ENCODE peak calls at places on chromosomes 11 and 22, in nine cellular contexts. Y is SK-N-MC, F is sigmoid colon, U is endothelial cell of umbilical vein, T is Panc1, H is SK-N-SH, O is breast epithelium, K is HL-60, E is K562. I is an unnamed sample.

GRCh38 chr22:38282397-38282796 is 9.6 kb upstream of the TMEM184B start:
- DNase-seq in F (no peak), T (no peak), H (no peak), O (no peak), E (no peak), U (no peak), Y (no peak), K (no peak), I (no peak)

GRCh38 chr11:34891611-34892010 is 24.6 kb downstream of the APIP start:
- DNase-seq in O (no peak), U (no peak), E (no peak), H (no peak), Y (no peak), T (no peak), K (no peak), F (no peak), I (no peak)

GRCh38 chr11:122248939-122249338 is 132.9 kb upstream of the BLID start:
- DNase-seq in H (no peak), Y (no peak), T (no peak), F (no peak), E (no peak), U (no peak), O (no peak), K (no peak), I (no peak)

GRCh38 chr11:134170909-134171281 is 52.9 kb downstream of the NCAPD3 start:
- DNase-seq in O (no peak), Y (no peak), U (no peak), H (no peak), K (no peak), E (no peak), T (no peak), F (no peak), I (no peak)

GRCh38 chr22:26394787-26395186 is 34.3 kb upstream of the ASPHD2 start:
- DNase-seq in U (peak; percentile 47), E (no peak), Y (no peak), H (no peak), O (no peak), T (no peak), K (no peak), F (no peak), I (no peak)

GRCh38 chr11:1564535-1565172 is 7.4 kb downstream of the DUSP8 start:
- DNase-seq in O (no peak), Y (no peak), E (peak; percentile 79), K (no peak), F (peak; percentile 92), H (peak; percentile 88), T (no peak), U (peak; percentile 57), I (no peak)

GRCh38 chr22:22995166-22995565 is 75.2 kb upstream of the GNAZ start:
- DNase-seq in Y (no peak), T (no peak), K (no peak), O (no peak), F (no peak), E (no peak), H (peak; percentile 30), U (no peak), I (no peak)

GRCh38 chr11:76025068-76025467 is 181.2 kb downstream of the WNT11 start:
- DNase-seq in U (peak; percentile 24), F (no peak), E (no peak), O (no peak), H (no peak), K (no peak), T (no peak), Y (no peak), I (no peak)

GRCh38 chr11:108891909-108892511 is 227.1 kb downstream of the DDX10 start:
- DNase-seq in H (no peak), F (no peak), E (no peak), U (no peak), T (no peak), O (no peak), K (no peak), Y (no peak), I (no peak)

GRCh38 chr11:27204527-27204926 is 158.5 kb downstream of the CCDC34 start:
- DNase-seq in T (no peak), O (no peak), H (no peak), Y (no peak), K (no peak), F (no peak), E (peak; percentile 61), U (peak; percentile 45), I (no peak)

GRCh38 chr11:67240575-67241389 is 25.5 kb upstream of the GRK2 start:
- DNase-seq in Y (no peak), H (peak; percentile 58), T (no peak), F (peak; percentile 81), O (peak; percentile 76), U (peak; percentile 83), E (peak; percentile 80), K (peak; percentile 65), I (peak; percentile 59)

GRCh38 chr22:39176067-39176621 is 23.7 kb upstream of the CBX7 start:
- DNase-seq in F (peak; percentile 88), T (no peak), O (peak; percentile 84), Y (no peak), U (peak; percentile 78), E (no peak), K (no peak), H (no peak), I (peak; percentile 48)

GRCh38 chr11:34936945-34937344 is 20.5 kb downstream of the PDHX start:
- DNase-seq in T (no peak), U (no peak), E (no peak), K (no peak), Y (no peak), H (no peak), F (no peak), O (no peak), I (no peak)

GRCh38 chr11:32382339-32383049 is 52.8 kb downstream of the WT1 start:
- DNase-seq in H (no peak), E (peak; percentile 43), K (no peak), O (no peak), T (no peak), F (no peak), Y (no peak), U (no peak), I (no peak)

GRCh38 chr22:39534591-39535301 is 2.2 kb upstream of the RPS19BP1 start:
- DNase-seq in T (no peak), U (peak; percentile 61), O (peak; percentile 85), H (peak; percentile 83), F (peak; percentile 92), K (no peak), Y (no peak), E (peak; percentile 82), I (peak; percentile 91)

GRCh38 chr22:36016656-36017055 is 12.0 kb downstream of the RBFOX2 start:
- DNase-seq in F (no peak), T (no peak), E (no peak), Y (no peak), U (no peak), K (no peak), H (no peak), O (no peak), I (no peak)
- H3K27ac ChIP-seq in F (peak overlapping the region; percentile 71), T (no peak overlapping the region), E (no peak overlapping the region), Y (peak overlapping the region; percentile 6), U (no peak overlapping the region), K (no peak overlapping the region), H (peak overlapping the region; percentile 70), O (peak overlapping the region; percentile 10), I (no peak overlapping the region)

GRCh38 chr22:48900327-48900597 is 927.4 kb downstream of the BRD1 start:
- DNase-seq in T (no peak), Y (no peak), O (no peak), U (no peak), E (no peak), K (no peak), F (no peak), H (no peak), I (no peak)

GRCh38 chr22:48902001-48902869 is 925.4 kb downstream of the BRD1 start:
- DNase-seq in T (no peak), Y (no peak), K (no peak), U (no peak), O (no peak), H (no peak), E (no peak), F (peak; percentile 36), I (no peak)

GRCh38 chr22:48901324-48901723 is 926.3 kb downstream of the BRD1 start:
- DNase-seq in Y (no peak), U (no peak), H (no peak), E (no peak), K (no peak), T (no peak), O (no peak), F (no peak), I (no peak)

GRCh38 chr22:48899523-48900326 is 927.9 kb downstream of the BRD1 start:
- DNase-seq in H (no peak), O (no peak), E (no peak), T (no peak), U (no peak), Y (no peak), K (no peak), F (peak; percentile 42), I (no peak)

GRCh38 chr22:48900626-48901025 is 927.0 kb downstream of the BRD1 start:
- DNase-seq in Y (no peak), E (no peak), H (no peak), T (no peak), K (no peak), U (no peak), F (no peak), O (no peak), I (no peak)
- TF ChIP-seq POLR2AphosphoS5 in Y (no peak), E (no peak), H (no peak), T (no peak), K (no peak), U (no peak), F (no peak), O (no peak), I (no peak)

DNA sequence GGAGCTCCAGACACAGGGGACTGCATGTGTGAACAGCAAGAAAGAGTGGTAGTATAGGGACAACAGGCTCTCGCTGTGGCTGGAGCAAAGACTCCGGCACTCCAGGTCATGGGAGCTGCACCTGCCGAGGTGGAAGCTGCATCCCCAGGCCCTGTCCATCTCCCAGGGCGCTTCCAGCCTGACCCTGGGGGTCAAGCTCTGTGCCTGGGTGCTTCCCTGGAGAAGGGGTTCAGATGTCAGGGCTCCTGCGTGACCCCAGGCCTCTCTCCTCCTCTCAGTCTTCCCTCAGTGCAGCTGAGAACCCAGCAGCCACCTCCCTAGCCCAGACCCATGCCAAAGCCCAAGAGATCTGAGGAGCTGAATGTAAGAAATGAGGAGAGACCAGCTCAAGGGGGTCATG is 3.4 kb downstream of the TMPRSS4 start:
- DNase-seq in F (no peak), H (no peak), Y (no peak), T (no peak), E (no peak), U (no peak), K (no peak), O (no peak), I (no peak)
- H3K27ac ChIP-seq in F (no peak overlapping the region), H (no peak overlapping the region), Y (no peak overlapping the region), T (no peak overlapping the region), E (no peak overlapping the region), U (no peak overlapping the region), K (no peak overlapping the region), O (no peak overlapping the region), I (no peak overlapping the region)

DNA sequence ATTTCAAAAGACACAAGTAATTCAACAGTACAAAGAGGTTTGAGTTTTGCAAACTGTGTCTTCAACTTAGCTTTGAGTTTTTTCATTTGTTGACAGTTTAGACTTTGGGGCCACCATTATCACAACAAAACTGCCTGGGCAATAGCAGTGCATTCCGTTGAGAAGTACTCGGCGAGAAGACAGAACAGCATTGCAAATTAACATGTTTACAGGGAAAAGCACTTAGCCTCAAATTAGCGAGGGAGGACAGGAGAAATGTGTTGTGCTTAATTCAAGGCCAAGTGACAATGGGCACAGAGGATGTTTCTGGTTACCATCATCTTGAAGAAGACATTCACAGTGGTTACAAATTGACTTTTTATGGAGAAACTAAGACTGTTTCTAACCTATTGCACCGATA is 133.3 kb upstream of the MPPED2 start:
- DNase-seq in F (no peak), O (no peak), H (no peak), U (no peak), E (no peak), Y (no peak), T (no peak), K (no peak), I (no peak)
- TF ChIP-seq POLR2AphosphoS5 in F (no peak), O (no peak), H (no peak), U (no peak), E (no peak), Y (no peak), T (no peak), K (no peak), I (no peak)